ENCODE peak calls at places on chromosomes 16 and 17, in ten cellular contexts. E is fibroblast of mammary gland; Q is breast epithelium; H is naive thymus-derived CD4-positive, alpha-beta T cell; C is retina; D is dorsolateral prefrontal cortex; G is T-helper 9 cell; N is fibroblast of the conjunctiva; K is memory B cell; S is AG09309. U is an unnamed sample.

GRCh38 chr17:48754500-48755261 is 26.1 kb upstream of the HOXB13 start:
- DNase-seq in N (no peak), S (no peak), C (peak), H (no peak), D (no peak), E (no peak), K (no peak), G (no peak), Q (no peak), U (peak)

GRCh38 chr17:61007980-61008379 is 330.3 kb downstream of the BCAS3 start:
- DNase-seq in S (no peak), D (no peak), Q (no peak), H (no peak), C (peak), G (no peak), E (peak), K (no peak), N (no peak), U (peak)

GRCh38 chr16:3819741-3820724 is 60.5 kb downstream of the CREBBP start:
- DNase-seq in K (no peak), C (no peak), E (peak), S (peak), H (peak), N (peak), D (no peak), Q (no peak), G (no peak), U (peak)

GRCh38 chr16:68072038-68072695 is 13.0 kb upstream of the NFATC3 start:
- DNase-seq in Q (no peak), D (no peak), H (no peak), K (no peak), E (peak), C (no peak), G (no peak), S (no peak), N (no peak), U (peak)

GRCh38 chr16:47317465-47318240 is 143.2 kb downstream of the ITFG1 start:
- DNase-seq in N (no peak), K (no peak), D (no peak), Q (no peak), E (no peak), C (no peak), G (no peak), H (no peak), S (no peak), U (no peak)

GRCh38 chr17:47725446-47726109 is 7.5 kb upstream of the TBX21 start:
- DNase-seq in N (no peak), D (no peak), S (no peak), K (no peak), E (no peak), Q (no peak), G (no peak), C (no peak), H (no peak), U (no peak)

GRCh38 chr16:27758544-27758943 is 208.6 kb downstream of the KATNIP start:
- DNase-seq in C (no peak), Q (no peak), S (no peak), N (no peak), H (no peak), E (no peak), G (no peak), D (no peak), K (no peak), U (no peak)

GRCh38 chr16:59192551-59193199 is 458.6 kb upstream of the GOT2 start:
- DNase-seq in H (no peak), G (no peak), N (no peak), C (peak), E (peak), D (no peak), K (no peak), Q (no peak), S (no peak), U (no peak)

GRCh38 chr16:55473584-55473983 is 5.4 kb upstream of the MMP2 start:
- DNase-seq in D (no peak), C (no peak), H (no peak), G (no peak), E (no peak), Q (no peak), S (no peak), K (no peak), N (no peak), U (no peak)

GRCh38 chr16:58503863-58504688 is 4.1 kb downstream of the NDRG4 start:
- DNase-seq in N (no peak), G (no peak), Q (peak), K (no peak), C (no peak), D (no peak), E (no peak), H (no peak), S (no peak), U (no peak)

GRCh38 chr16:29307598-29308507 is 98.7 kb downstream of the NPIPB11 start:
- DNase-seq in E (peak), Q (no peak), S (no peak), H (no peak), D (no peak), C (no peak), K (no peak), G (no peak), N (no peak), U (no peak)

GRCh38 chr17:29048440-29049360 is 5.8 kb downstream of the PIPOX start:
- DNase-seq in E (no peak), Q (no peak), S (no peak), H (no peak), C (peak), K (no peak), G (no peak), D (no peak), N (no peak), U (peak)

GRCh38 chr17:81715107-81715871 is 3.2 kb downstream of the SLC25A10 start:
- DNase-seq in K (no peak), N (no peak), H (no peak), S (no peak), E (no peak), D (no peak), G (no peak), Q (no peak), C (no peak), U (no peak)

GRCh38 chr16:50699345-50700159 is 6.1 kb downstream of the NOD2 start:
- DNase-seq in E (peak), G (peak), C (no peak), Q (no peak), D (no peak), N (no peak), K (no peak), H (no peak), S (no peak), U (no peak)

GRCh38 chr16:52171481-52171880 is 375.5 kb downstream of the TOX3 start:
- DNase-seq in G (no peak), S (no peak), Q (no peak), N (no peak), E (no peak), C (no peak), H (no peak), D (no peak), K (no peak), U (no peak)

GRCh38 chr17:57438031-57438731 is 181.9 kb downstream of the MSI2 start:
- DNase-seq in S (no peak), C (no peak), E (no peak), K (no peak), Q (no peak), D (no peak), N (no peak), G (no peak), H (no peak), U (no peak)

GRCh38 chr17:63249256-63250006 is 196.7 kb downstream of the CYB561 start:
- DNase-seq in D (no peak), C (no peak), S (no peak), K (no peak), G (no peak), N (no peak), H (no peak), Q (no peak), E (peak), U (peak)

GRCh38 chr16:17364319-17365210 is 106.2 kb downstream of the XYLT1 start:
- DNase-seq in D (no peak), S (peak), N (peak), G (peak), H (peak), C (no peak), Q (no peak), K (no peak), E (peak), U (peak)

GRCh38 chr16:11977206-11978041 is 890 bp downstream of the SNX29 start:
- DNase-seq in K (no peak), C (no peak), N (peak), E (peak), H (no peak), S (peak), G (no peak), D (no peak), Q (no peak), U (peak)

GRCh38 chr17:7705269-7706255 is 560 bp downstream of the EFNB3 start:
- DNase-seq in E (no peak), N (no peak), G (no peak), S (no peak), C (peak), K (peak), D (no peak), H (no peak), Q (no peak), U (no peak)

GRCh38 chr17:2563061-2563460 is 30.4 kb upstream of the PAFAH1B1 start:
- DNase-seq in N (no peak), S (no peak), H (no peak), Q (no peak), D (no peak), E (no peak), K (no peak), G (no peak), C (peak), U (no peak)

GRCh38 chr17:72305964-72306551 is 185.2 kb downstream of the SOX9 start:
- DNase-seq in H (no peak), C (no peak), N (no peak), D (no peak), Q (no peak), S (no peak), E (peak), G (no peak), K (no peak), U (peak)

GRCh38 chr17:72977768-72978417 is 114.6 kb downstream of the SLC39A11 start:
- DNase-seq in E (peak), D (no peak), S (no peak), N (no peak), G (no peak), Q (no peak), H (no peak), C (no peak), K (no peak), U (peak)

GRCh38 chr16:8967437-8967821 is 3.7 kb upstream of the USP7 start:
- DNase-seq in H (no peak), E (no peak), D (no peak), N (no peak), C (no peak), Q (no peak), G (no peak), K (no peak), S (no peak), U (no peak)

GRCh38 chr17:34204402-34204801 is 50.7 kb upstream of the CCL2 start:
- DNase-seq in E (no peak), S (no peak), Q (no peak), G (no peak), D (no peak), C (no peak), H (no peak), N (no peak), K (no peak), U (no peak)

GRCh38 chr16:23679274-23679985 is 741 bp downstream of the PLK1 start:
- DNase-seq in K (no peak), H (no peak), C (no peak), N (no peak), S (no peak), G (no peak), D (no peak), E (peak), Q (no peak), U (peak)

GRCh38 chr17:56777859-56778258 is 55.9 kb downstream of the C17orf67 start:
- DNase-seq in D (no peak), N (no peak), K (no peak), S (no peak), H (no peak), C (no peak), E (peak), G (no peak), Q (no peak), U (peak)

GRCh38 chr17:38550661-38551060 is 55.1 kb downstream of the SRCIN1 start:
- DNase-seq in G (no peak), N (no peak), K (no peak), E (peak), C (no peak), S (peak), H (no peak), D (peak), Q (no peak), U (peak)

GRCh38 chr16:28067604-28068382 is 4.3 kb upstream of the GSG1L start:
- DNase-seq in G (no peak), H (no peak), Q (no peak), S (no peak), E (peak), N (peak), C (no peak), D (no peak), K (no peak), U (peak)

GRCh38 chr17:80364091-80364691 is 50.8 kb upstream of the ENDOV start:
- DNase-seq in D (no peak), G (no peak), H (no peak), K (no peak), N (no peak), C (peak), S (no peak), E (peak), Q (peak), U (no peak)

GRCh38 chr16:4646773-4647660 is 22.4 kb downstream of the MGRN1 start:
- DNase-seq in K (no peak), N (no peak), H (no peak), C (no peak), S (no peak), Q (no peak), G (no peak), D (no peak), E (no peak), U (no peak)

GRCh38 chr16:73371584-73372319 is 323.8 kb upstream of the ZFHX3 start:
- DNase-seq in G (no peak), H (no peak), D (no peak), E (no peak), S (no peak), K (no peak), Q (no peak), C (no peak), N (no peak), U (no peak)

GRCh38 chr16:80277182-80277581 is 263.6 kb upstream of the DYNLRB2 start:
- DNase-seq in H (no peak), C (no peak), D (no peak), Q (no peak), S (no peak), G (no peak), K (no peak), N (no peak), E (no peak), U (no peak)

GRCh38 chr17:73279704-73280103 is 18.0 kb upstream of the CPSF4L start:
- DNase-seq in D (no peak), N (no peak), S (no peak), C (no peak), H (no peak), Q (no peak), K (no peak), E (no peak), G (no peak), U (no peak)

GRCh38 chr16:47565454-47565853 is 104.3 kb downstream of the PHKB start:
- DNase-seq in G (no peak), D (no peak), Q (no peak), K (no peak), E (peak), H (no peak), S (no peak), C (no peak), N (no peak), U (peak)

GRCh38 chr17:41678411-41678906 is 10.2 kb upstream of the EIF1 start:
- DNase-seq in Q (no peak), G (no peak), H (no peak), N (no peak), D (no peak), C (no peak), S (no peak), K (no peak), E (no peak), U (peak)

GRCh38 chr17:71978435-71978834 is 142.4 kb upstream of the SOX9 start:
- DNase-seq in H (no peak), N (no peak), G (no peak), C (no peak), Q (no peak), D (no peak), K (no peak), S (no peak), E (no peak), U (no peak)

GRCh38 chr17:65092262-65092661 is 35.7 kb upstream of the GNA13 start:
- DNase-seq in N (peak), E (peak), H (no peak), C (no peak), D (no peak), S (no peak), G (no peak), K (no peak), Q (no peak), U (peak)

GRCh38 chr17:50568659-50569058 is 8.1 kb downstream of the CACNA1G start:
- DNase-seq in K (no peak), G (no peak), H (no peak), E (no peak), Q (no peak), D (no peak), C (no peak), S (no peak), N (no peak), U (no peak)